ENCODE peak calls at places on chromosomes 16 and 17, in seven cellular contexts. L is IMR-90, X is H9, J is mesenchymal stem cell, U is H1, Q is mesendoderm, K is trophoblast cell. S is an unnamed sample. For H3K79me1, the result is how much of the 10 kb centered on the place peaks cover.

GRCh38 chr16:17367932-17368331 is 102.8 kb downstream of the XYLT1 start:
- DNase-seq in L (peak), X (peak), J (no peak), U (peak), Q (peak), K (no peak), S (peak)

GRCh38 chr16:56662357-56663354 is 4.9 kb downstream of the MT1F start:
- DNase-seq in L (no peak), X (peak), J (no peak), U (no peak), Q (peak), K (peak), S (no peak)

GRCh38 chr17:15265131-15265530 is at the start of gene PMP22:
- DNase-seq in L (no peak), X (peak), J (no peak), U (no peak), Q (no peak), K (no peak), S (no peak)

GRCh38 chr16:30805056-30805369 is 18.0 kb upstream of the ZNF629 start:
- DNase-seq in L (no peak), X (no peak), J (no peak), U (no peak), Q (no peak), K (peak), S (peak)

GRCh38 chr17:36920032-36921000 is 17.0 kb upstream of the LHX1 start:
- DNase-seq in L (peak), X (peak), J (peak), U (peak), Q (peak), K (no peak), S (no peak)

GRCh38 chr17:35097776-35098175 is 21.9 kb downstream of the RAD51D start:
- DNase-seq in L (no peak), X (no peak), J (no peak), U (no peak), Q (no peak), K (no peak), S (no peak)

GRCh38 chr17:18944646-18945045 is 7.3 kb upstream of the SLC5A10 start:
- DNase-seq in L (no peak), X (no peak), J (no peak), U (no peak), Q (no peak), K (no peak), S (no peak)

GRCh38 chr16:73781297-73781696 is 515.3 kb upstream of the PSMD7 start:
- DNase-seq in L (no peak), X (no peak), J (no peak), U (no peak), Q (no peak), K (no peak), S (no peak)

GRCh38 chr17:10337976-10338375 is 34.8 kb downstream of the MYH13 start:
- DNase-seq in L (peak), X (no peak), J (peak), U (no peak), Q (no peak), K (peak), S (no peak)

GRCh38 chr17:78379134-78379497 is 667 bp downstream of the PGS1 start:
- DNase-seq in L (peak), X (no peak), J (peak), U (no peak), Q (peak), K (peak), S (no peak)

GRCh38 chr16:72819345-72819744 is 228.6 kb downstream of the ZFHX3 start:
- DNase-seq in L (peak), X (no peak), J (peak), U (no peak), Q (no peak), K (peak), S (no peak)

DNA sequence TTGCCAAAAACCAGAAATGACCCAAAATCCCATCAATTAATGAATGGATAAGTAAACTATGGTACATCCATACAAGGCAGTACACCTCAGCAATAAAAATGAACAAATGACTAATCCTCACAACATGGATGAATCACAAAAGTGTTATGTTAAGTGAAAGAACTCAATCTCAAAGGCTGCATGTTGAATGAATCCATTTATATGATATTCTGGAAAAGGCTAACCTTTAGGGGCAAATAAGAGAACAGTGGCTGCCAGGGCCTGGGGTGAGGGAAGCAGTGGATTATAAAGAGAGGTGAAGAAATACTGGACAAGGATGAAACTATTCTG is 46.1 kb upstream of the MSI2 start:
- DNase-seq in L (no peak), X (no peak), J (no peak), U (no peak), Q (no peak), K (peak), S (no peak)
- H3K79me1 ChIP-seq in L (under half), X (under half), J (under half), U (under half), Q (under half), K (under half), S (under half)

GRCh38 chr17:70454908-70455307 is 285.6 kb downstream of the KCNJ2 start:
- DNase-seq in L (no peak), X (no peak), J (no peak), U (no peak), Q (no peak), K (no peak), S (no peak)
- H3K79me1 ChIP-seq in L (under half), X (under half), J (under half), U (under half), Q (under half), K (under half), S (under half)

GRCh38 chr17:17859909-17860760 is 23.3 kb upstream of the SREBF1 start:
- DNase-seq in L (peak), X (peak), J (peak), U (peak), Q (peak), K (peak), S (peak)
- H3K79me1 ChIP-seq in L (under half), X (under half), J (under half), U (under half), Q (under half), K (under half), S (under half)

GRCh38 chr17:7147772-7148171 is 31.4 kb downstream of the ASGR1 start:
- DNase-seq in L (no peak), X (no peak), J (no peak), U (no peak), Q (no peak), K (no peak), S (no peak)
- H3K79me1 ChIP-seq in L (under half), X (under half), J (under half), U (under half), Q (under half), K (under half), S (under half)

DNA sequence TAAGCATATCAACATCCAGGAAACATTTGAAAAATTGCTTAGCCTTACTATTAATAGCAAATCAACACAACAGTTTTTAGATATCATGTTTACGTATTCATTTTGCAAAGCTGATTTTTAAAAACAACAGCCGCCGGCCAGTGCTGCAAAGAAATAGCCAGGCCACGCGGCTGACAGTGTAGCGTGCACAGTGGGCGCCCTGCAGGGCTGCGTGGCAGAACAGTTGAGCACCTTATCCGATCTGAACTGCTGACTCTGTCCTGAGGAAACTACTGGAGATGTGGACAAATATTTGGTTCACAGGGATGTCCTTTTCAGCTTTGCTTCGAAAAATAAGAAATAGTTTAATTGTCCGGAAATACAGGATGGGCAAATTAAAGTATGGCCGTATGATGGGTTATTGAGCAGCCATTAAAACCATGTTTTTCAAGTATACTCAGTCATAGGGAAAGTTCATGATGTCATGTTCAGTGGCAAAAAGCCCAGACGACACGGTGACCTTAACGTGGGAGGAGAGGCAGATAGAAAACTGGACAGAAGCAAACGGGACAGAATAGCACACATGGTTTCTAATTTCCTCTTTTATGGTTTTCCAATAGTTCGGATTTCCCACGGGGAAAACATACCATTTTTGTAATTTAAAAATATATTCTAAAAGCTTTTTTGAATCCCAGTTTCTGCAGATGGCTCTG is 52.4 kb upstream of the ENDOV start:
- DNase-seq in L (peak), X (no peak), J (no peak), U (no peak), Q (no peak), K (no peak), S (no peak)
- H3K79me1 ChIP-seq in L (under half), X (under half), J (under half), U (under half), Q (under half), K (under half), S (under half)

GRCh38 chr17:54102246-54102645 is 279.5 kb downstream of the KIF2B start:
- DNase-seq in L (no peak), X (no peak), J (no peak), U (no peak), Q (no peak), K (no peak), S (no peak)
- H3K79me1 ChIP-seq in L (under half), X (under half), J (under half), U (under half), Q (under half), K (under half), S (under half)

GRCh38 chr17:45125509-45125908 is 6.8 kb downstream of the PLCD3 start:
- DNase-seq in L (no peak), X (no peak), J (no peak), U (no peak), Q (no peak), K (no peak), S (no peak)

GRCh38 chr17:45121055-45121454 is 11.3 kb downstream of the PLCD3 start:
- DNase-seq in L (no peak), X (peak), J (no peak), U (no peak), Q (no peak), K (no peak), S (no peak)

GRCh38 chr17:45127209-45127582 is 5.1 kb downstream of the PLCD3 start:
- DNase-seq in L (no peak), X (no peak), J (no peak), U (no peak), Q (no peak), K (no peak), S (no peak)

GRCh38 chr17:45123076-45123770 is 9.1 kb downstream of the PLCD3 start:
- DNase-seq in L (no peak), X (no peak), J (no peak), U (no peak), Q (no peak), K (no peak), S (no peak)

DNA sequence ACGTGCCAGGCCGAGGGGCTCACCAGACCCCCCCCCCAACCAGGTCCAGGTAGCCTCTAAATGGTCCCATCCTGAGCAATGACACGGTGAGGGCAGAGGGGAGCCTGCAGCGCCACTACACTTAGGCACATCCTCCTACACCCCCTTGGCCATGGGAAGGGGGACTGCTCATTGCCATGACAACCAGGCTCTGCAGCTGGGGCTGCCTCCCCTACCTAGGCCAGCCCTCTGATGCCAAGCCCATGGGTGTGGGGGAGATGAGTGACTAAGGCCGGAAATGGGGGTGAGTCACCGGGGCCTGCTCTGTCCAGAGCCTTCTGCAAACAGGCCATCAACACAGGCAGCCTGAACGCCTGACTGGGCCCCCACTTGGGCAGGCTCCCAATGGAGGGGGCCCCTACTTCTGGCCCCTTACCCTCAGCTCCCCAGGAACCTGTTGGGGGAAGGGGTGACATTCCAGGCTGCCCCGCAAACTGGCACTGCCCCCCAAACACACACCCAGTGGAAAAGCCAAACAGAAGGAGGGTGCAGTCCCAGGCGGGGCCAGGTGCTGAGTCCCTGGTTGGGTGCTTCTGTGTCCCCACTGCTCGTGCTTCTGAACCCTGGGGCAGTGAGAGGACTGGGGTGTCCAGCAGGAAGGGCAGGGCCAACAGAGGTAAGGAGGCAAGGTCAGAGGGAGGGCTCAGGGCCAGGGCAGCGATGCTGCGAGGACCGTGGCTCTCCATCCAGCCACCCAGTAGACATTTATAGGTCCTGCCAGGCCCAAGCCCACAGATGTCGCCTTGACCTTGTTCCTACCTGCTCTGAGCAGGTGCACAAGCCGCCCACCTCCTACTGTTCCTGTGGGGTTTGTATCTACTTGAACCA is 8.2 kb downstream of the PLCD3 start:
- DNase-seq in L (peak), X (peak), J (peak), U (no peak), Q (peak), K (no peak), S (no peak)
- H3K79me1 ChIP-seq in L (half or more), X (under half), J (under half), U (under half), Q (under half), K (under half), S (under half)

GRCh38 chr17:51652529-51652928 is 392.2 kb downstream of the UTP18 start:
- DNase-seq in L (no peak), X (no peak), J (no peak), U (no peak), Q (no peak), K (no peak), S (no peak)

GRCh38 chr17:51647873-51648272 is 387.5 kb downstream of the UTP18 start:
- DNase-seq in L (no peak), X (no peak), J (no peak), U (no peak), Q (peak), K (peak), S (no peak)

GRCh38 chr17:51651513-51652298 is 391.4 kb downstream of the UTP18 start:
- DNase-seq in L (no peak), X (no peak), J (no peak), U (no peak), Q (no peak), K (no peak), S (no peak)

GRCh38 chr17:51650202-51650601 is 389.9 kb downstream of the UTP18 start:
- DNase-seq in L (no peak), X (no peak), J (no peak), U (no peak), Q (no peak), K (no peak), S (no peak)

DNA sequence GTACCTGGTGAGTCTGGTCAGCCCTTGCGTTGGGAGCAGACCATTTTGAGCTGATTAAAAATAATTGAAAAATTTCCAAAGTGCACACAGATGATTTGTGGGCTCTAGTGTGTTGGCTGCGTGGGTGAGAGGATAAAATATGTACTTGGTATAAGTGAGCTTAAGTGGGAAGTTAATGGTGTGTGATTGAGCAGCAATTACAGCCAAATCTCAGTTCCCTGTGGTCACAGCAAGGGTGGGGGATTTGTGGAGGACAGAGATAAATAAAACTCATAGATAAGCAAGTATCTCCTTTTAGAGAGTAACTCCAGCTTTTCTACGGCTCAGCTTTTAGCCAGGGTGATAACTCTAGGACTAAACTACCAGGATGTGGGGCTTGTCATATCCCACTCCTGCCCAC is 390.4 kb downstream of the UTP18 start:
- DNase-seq in L (no peak), X (no peak), J (no peak), U (no peak), Q (peak), K (no peak), S (no peak)
- H3K79me1 ChIP-seq in L (under half), X (under half), J (under half), U (under half), Q (under half), K (under half), S (under half)

DNA sequence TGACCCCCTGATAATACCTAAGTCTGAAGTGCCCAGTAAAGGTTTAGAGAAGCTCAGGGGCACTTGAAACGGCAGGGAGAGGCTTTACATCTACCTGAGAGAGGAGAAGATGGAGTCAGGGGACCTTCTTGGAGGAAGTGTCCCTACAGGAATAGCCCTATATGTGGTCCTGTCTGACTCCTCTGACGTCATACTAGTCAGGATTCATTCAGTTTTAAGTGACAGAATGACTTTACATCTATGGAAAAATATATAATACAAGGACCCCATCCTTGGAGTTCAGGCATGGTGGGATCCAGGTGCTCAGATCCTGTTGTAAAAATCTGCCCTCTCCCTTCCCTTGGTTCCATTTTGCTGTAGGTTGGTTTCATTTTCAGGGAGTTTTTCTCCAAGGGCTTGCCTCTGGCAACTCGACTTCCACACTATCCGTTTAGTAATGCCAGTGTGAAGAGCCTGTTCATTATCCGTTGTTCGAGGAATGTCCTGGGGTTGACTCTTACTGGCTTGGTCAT is 205.6 kb downstream of the IRF8 start:
- DNase-seq in L (no peak), X (no peak), J (no peak), U (no peak), Q (no peak), K (no peak), S (no peak)
- H3K79me1 ChIP-seq in L (under half), X (under half), J (under half), U (under half), Q (under half), K (under half), S (under half)